ENCODE peak calls at places on chromosomes 7 and 10, in four cellular contexts. Q, F, X and P are unnamed samples.

GRCh38 chr7:44451123-44451522 is 39.3 kb downstream of the NUDCD3 start:
- DNase-seq in Q (no peak), F (no peak), X (no peak), P (no peak)

GRCh38 chr10:23994459-23995046 is 214.4 kb upstream of the KIAA1217 start:
- DNase-seq in Q (peak), F (peak), X (peak), P (peak)

GRCh38 chr7:147640821-147641220 is 949.7 kb upstream of the C7orf33 start:
- DNase-seq in Q (no peak), F (no peak), X (no peak), P (no peak)

GRCh38 chr10:75076387-75076786 is 35.1 kb upstream of the SAMD8 start:
- DNase-seq in Q (no peak), F (no peak), X (no peak), P (no peak)

GRCh38 chr10:60753152-60753551 is 25.1 kb upstream of the CDK1 start:
- DNase-seq in Q (no peak), F (no peak), X (no peak), P (no peak)

GRCh38 chr10:71902351-71902750 is 51.3 kb upstream of the PSAP start:
- DNase-seq in Q (no peak), F (no peak), X (no peak), P (no peak)

GRCh38 chr10:126904807-126905686 is at the start of gene DOCK1:
- DNase-seq in Q (peak), F (peak), X (no peak), P (peak)

GRCh38 chr7:28983396-28984190 is 25.5 kb upstream of the TRIL start:
- DNase-seq in Q (no peak), F (no peak), X (no peak), P (no peak)

GRCh38 chr7:70630647-70631457 is 501.1 kb upstream of the GALNT17 start:
- DNase-seq in Q (no peak), F (no peak), X (no peak), P (peak)

GRCh38 chr10:130137077-130137448 is 872 bp downstream of the GLRX3 start:
- DNase-seq in Q (no peak), F (peak), X (no peak), P (no peak)

GRCh38 chr7:132436121-132436520 is 140.1 kb downstream of the PLXNA4 start:
- DNase-seq in Q (no peak), F (no peak), X (no peak), P (no peak)

GRCh38 chr10:30865141-30865926 is 166.3 kb downstream of the ZNF438 start:
- DNase-seq in Q (no peak), F (no peak), X (no peak), P (no peak)

GRCh38 chr7:30659312-30659711 is 22.9 kb downstream of the CRHR2 start:
- DNase-seq in Q (no peak), F (no peak), X (no peak), P (no peak)

GRCh38 chr7:103446046-103446520 is at the start of gene SLC26A5:
- DNase-seq in Q (peak), F (no peak), X (peak), P (peak)

GRCh38 chr10:3825244-3825643 is 40.2 kb upstream of the KLF6 start:
- DNase-seq in Q (no peak), F (peak), X (no peak), P (no peak)

GRCh38 chr10:122363722-122364463 is 10.6 kb upstream of the PLEKHA1 start:
- DNase-seq in Q (no peak), F (no peak), X (no peak), P (no peak)

GRCh38 chr7:156223935-156224334 is 411.7 kb upstream of the SHH start:
- DNase-seq in Q (no peak), F (no peak), X (no peak), P (no peak)

GRCh38 chr10:123149568-123150228 is 1.8 kb downstream of the HMX2 start:
- DNase-seq in Q (peak), F (no peak), X (no peak), P (no peak)

DNA sequence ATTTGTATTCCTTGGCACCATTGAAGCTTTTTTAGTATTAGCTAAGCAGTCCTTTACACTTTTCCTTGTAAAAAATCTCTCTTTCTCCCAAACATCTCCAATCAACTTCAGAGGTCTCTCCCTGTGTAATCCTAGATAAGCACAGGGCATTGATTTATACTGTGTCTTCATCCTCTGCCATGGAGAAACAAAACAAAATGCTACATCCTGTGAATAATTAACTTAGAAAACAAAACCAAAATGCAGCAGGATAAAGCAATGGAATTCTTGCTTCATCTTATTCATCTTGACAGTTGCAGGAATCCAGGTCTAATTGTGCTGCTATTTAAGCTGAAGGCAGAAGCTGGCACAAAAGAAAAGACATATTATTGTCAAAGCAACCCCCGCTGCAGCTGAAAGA is 641.5 kb upstream of the SORCS1 start:
- DNase-seq in Q (no peak), F (no peak), X (no peak), P (no peak)
- TF ChIP-seq ELF4 in Q (no peak), F (no peak), X (no peak), P (no peak)

GRCh38 chr7:127440206-127440605 is 47.7 kb upstream of the ZNF800 start:
- DNase-seq in Q (no peak), F (no peak), X (no peak), P (no peak)

GRCh38 chr7:127438836-127439235 is 46.3 kb upstream of the ZNF800 start:
- DNase-seq in Q (no peak), F (no peak), X (no peak), P (no peak)

GRCh38 chr7:127437241-127437640 is 44.7 kb upstream of the ZNF800 start:
- DNase-seq in Q (no peak), F (no peak), X (no peak), P (no peak)

DNA sequence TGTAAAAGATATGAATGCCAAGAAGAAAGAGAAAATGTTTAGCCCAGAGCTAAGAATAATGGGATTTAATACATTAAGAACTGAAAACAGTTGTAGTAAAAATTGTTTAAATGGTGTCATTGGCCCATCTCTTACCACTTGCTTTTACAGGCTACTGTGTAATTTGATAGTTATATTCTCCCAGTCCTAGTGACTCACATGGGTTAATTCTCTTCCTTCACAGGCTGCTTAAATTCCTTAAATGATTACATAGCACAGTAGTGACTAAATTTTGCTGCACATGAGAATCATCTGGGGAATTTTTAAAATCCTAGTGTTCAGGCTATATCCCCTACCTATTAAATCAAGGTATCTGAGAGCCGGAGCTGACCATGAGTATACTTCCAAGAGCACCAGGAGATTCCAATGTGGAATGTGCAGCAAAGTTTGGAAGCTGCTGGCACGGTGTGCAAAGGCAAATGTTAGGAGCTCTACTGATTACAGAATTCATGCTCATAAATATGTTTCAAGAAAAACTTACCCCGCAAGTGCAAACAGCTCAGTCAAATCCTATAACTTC is 45.3 kb upstream of the ZNF800 start:
- DNase-seq in Q (no peak), F (no peak), X (no peak), P (no peak)
- TF ChIP-seq ELF4 in Q (no peak), F (no peak), X (no peak), P (no peak)

DNA sequence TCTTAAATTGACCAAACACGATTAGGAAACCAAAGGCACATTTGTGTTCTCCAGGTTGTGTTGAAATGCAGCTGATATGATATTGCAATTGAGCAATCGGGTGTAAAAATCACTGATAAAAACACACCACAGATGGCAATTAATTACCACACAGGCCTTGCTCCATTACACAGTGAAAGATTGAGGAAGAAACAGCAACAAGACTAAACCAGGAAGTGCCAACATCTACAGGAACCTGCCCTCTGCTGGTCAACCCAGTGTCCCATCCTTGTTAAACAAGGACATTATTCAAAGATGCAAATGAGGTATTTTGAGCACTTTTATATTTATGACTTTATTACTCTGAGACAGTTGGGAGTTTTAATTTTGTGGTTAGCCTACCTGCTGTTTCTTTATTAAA is 765.6 kb upstream of the GHITM start:
- DNase-seq in Q (peak), F (no peak), X (no peak), P (peak)
- TF ChIP-seq ELF4 in Q (no peak), F (no peak), X (no peak), P (no peak)

GRCh38 chr10:63115732-63116383 is 17.3 kb upstream of the NRBF2 start:
- DNase-seq in Q (no peak), F (peak), X (no peak), P (no peak)

GRCh38 chr10:63116452-63117072 is 16.6 kb upstream of the NRBF2 start:
- DNase-seq in Q (no peak), F (no peak), X (no peak), P (no peak)

GRCh38 chr10:63110940-63111339 is 22.2 kb upstream of the NRBF2 start:
- DNase-seq in Q (no peak), F (no peak), X (no peak), P (no peak)

GRCh38 chr10:63114031-63114814 is 18.9 kb upstream of the NRBF2 start:
- DNase-seq in Q (no peak), F (peak), X (no peak), P (no peak)
- TF ChIP-seq ELF4 in Q (no peak), F (no peak), X (no peak), P (no peak)